ENCODE peak calls at places on chromosomes 1 and 21, in six cellular contexts. I is A549, F is fibroblast of lung, Q is sigmoid colon, D is fibroblast of mammary gland, N is left lung. H is an unnamed sample.

GRCh38 chr1:43144228-43144627 is 27.9 kb downstream of the EBNA1BP2 start:
- DNase-seq in I (no peak), F (peak), Q (no peak), D (peak), N (no peak), H (no peak)

GRCh38 chr1:67824771-67825170 is 8.5 kb downstream of the GNG12 start:
- DNase-seq in I (no peak), F (no peak), Q (no peak), D (no peak), N (no peak), H (no peak)

GRCh38 chr1:93140106-93140505 is 40.1 kb downstream of the TMED5 start:
- DNase-seq in I (no peak), F (no peak), Q (no peak), D (peak), N (no peak), H (no peak)

GRCh38 chr1:226491093-226491850 is 57.3 kb upstream of the STUM start:
- DNase-seq in I (no peak), F (no peak), Q (no peak), D (no peak), N (no peak), H (no peak)

GRCh38 chr1:226697151-226697575 is 41.9 kb downstream of the ITPKB start:
- DNase-seq in I (no peak), F (peak), Q (no peak), D (peak), N (no peak), H (no peak)

GRCh38 chr21:41507521-41508414 is at the start of gene TMPRSS2:
- DNase-seq in I (no peak), F (no peak), Q (no peak), D (no peak), N (peak), H (peak)

GRCh38 chr1:50548243-50548642 is 125.0 kb upstream of the DMRTA2 start:
- DNase-seq in I (no peak), F (no peak), Q (no peak), D (no peak), N (no peak), H (no peak)

GRCh38 chr1:3384407-3384806 is 70.1 kb upstream of the ARHGEF16 start:
- DNase-seq in I (no peak), F (no peak), Q (no peak), D (no peak), N (no peak), H (no peak)

GRCh38 chr1:165869343-165869742 is 41.9 kb downstream of the UCK2 start:
- DNase-seq in I (no peak), F (no peak), Q (no peak), D (no peak), N (no peak), H (no peak)

GRCh38 chr1:167146903-167147539 is 53.1 kb downstream of the STYXL2 start:
- DNase-seq in I (no peak), F (no peak), Q (no peak), D (no peak), N (no peak), H (no peak)

GRCh38 chr1:193211539-193211938 is 25.1 kb upstream of the B3GALT2 start:
- DNase-seq in I (peak), F (peak), Q (no peak), D (peak), N (no peak), H (peak)

GRCh38 chr21:42500736-42501135 is 4.7 kb upstream of the RSPH1 start:
- DNase-seq in I (no peak), F (no peak), Q (no peak), D (no peak), N (no peak), H (no peak)

GRCh38 chr1:196951711-196952394 is 8.3 kb downstream of the CFHR2 start:
- DNase-seq in I (no peak), F (no peak), Q (no peak), D (peak), N (no peak), H (no peak)

GRCh38 chr1:12567288-12567819 is 50.7 kb downstream of the DHRS3 start:
- DNase-seq in I (no peak), F (no peak), Q (no peak), D (no peak), N (no peak), H (no peak)

GRCh38 chr1:12604114-12604874 is 13.7 kb downstream of the DHRS3 start:
- DNase-seq in I (peak), F (peak), Q (no peak), D (peak), N (peak), H (peak)

GRCh38 chr1:214685906-214686305 is 82.9 kb downstream of the CENPF start:
- DNase-seq in I (no peak), F (peak), Q (no peak), D (no peak), N (no peak), H (no peak)

GRCh38 chr1:30735124-30735523 is 11.7 kb upstream of the MATN1 start:
- DNase-seq in I (no peak), F (no peak), Q (no peak), D (no peak), N (no peak), H (no peak)

GRCh38 chr21:38955495-38955894 is 149.8 kb downstream of the ETS2 start:
- DNase-seq in I (no peak), F (peak), Q (no peak), D (peak), N (peak), H (no peak)

GRCh38 chr1:73162576-73162975 is 880.2 kb upstream of the NEGR1 start:
- DNase-seq in I (no peak), F (peak), Q (no peak), D (peak), N (no peak), H (no peak)

GRCh38 chr21:26795866-26796329 is 49.3 kb downstream of the ADAMTS1 start:
- DNase-seq in I (peak), F (peak), Q (peak), D (peak), N (peak), H (peak)

GRCh38 chr1:89198500-89199072 is at the start of gene GBP4:
- DNase-seq in I (no peak), F (peak), Q (peak), D (peak), N (peak), H (peak)

GRCh38 chr1:22914633-22915217 is 57.9 kb downstream of the LACTBL1 start:
- DNase-seq in I (no peak), F (no peak), Q (no peak), D (no peak), N (no peak), H (no peak)
- TF ChIP-seq CTCF in I (no peak), F (no peak), Q (no peak), D (no peak), N (no peak), H (no peak)

GRCh38 chr1:204070895-204071294 is 2.0 kb upstream of the SOX13 start:
- DNase-seq in I (no peak), F (no peak), Q (no peak), D (no peak), N (no peak), H (no peak)

GRCh38 chr1:204073837-204074273 is 940 bp downstream of the SOX13 start:
- DNase-seq in I (peak), F (peak), Q (peak), D (peak), N (no peak), H (no peak)

GRCh38 chr1:204075116-204075636 is 2.3 kb downstream of the SOX13 start:
- DNase-seq in I (no peak), F (no peak), Q (no peak), D (peak), N (no peak), H (peak)

GRCh38 chr1:204074274-204075115 is 1.6 kb downstream of the SOX13 start:
- DNase-seq in I (peak), F (peak), Q (peak), D (peak), N (peak), H (peak)

DNA sequence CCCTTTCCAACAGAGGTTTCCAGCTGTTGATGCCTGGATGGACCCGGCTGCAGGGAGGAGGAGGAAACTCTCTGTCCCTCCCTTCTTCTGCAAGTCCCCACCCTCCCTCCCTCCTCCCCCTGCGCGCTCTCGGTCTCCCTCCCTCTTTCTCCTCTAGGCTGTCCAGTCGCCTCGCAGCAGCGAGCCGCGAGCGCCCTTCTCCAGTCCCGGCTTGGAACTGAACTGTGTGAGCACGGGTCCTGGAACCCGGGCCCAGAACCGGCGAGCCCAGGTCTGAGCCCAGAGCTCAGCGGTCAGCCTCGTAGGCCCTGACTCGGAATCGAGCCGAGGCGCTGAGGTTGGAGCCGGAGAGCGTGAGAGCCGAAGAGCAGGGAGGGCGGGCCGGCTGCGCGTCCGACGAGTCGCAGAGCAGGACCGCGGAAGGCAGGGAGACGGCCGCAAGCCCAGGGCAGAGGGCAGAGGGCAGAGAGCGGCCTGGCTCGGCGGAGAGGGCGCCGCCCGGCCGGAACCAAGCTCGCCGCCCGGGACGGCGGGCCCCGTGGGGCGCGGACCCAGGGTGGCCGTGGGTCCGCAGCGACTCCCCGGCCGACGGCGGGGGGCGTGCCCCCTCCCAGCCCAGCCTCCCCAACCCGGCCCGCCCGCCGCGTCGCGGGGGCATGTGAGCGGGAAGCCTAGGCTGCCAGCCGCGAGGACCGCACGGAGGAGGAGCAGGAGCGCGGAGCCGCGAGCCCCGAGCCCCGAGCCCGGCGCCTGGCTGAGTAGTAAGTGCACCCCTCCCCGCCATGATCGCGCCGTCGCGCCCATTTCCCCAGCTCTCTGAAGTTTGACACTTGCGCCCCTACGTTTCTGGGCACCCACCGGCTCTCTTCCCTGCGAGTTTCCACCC is at the start of gene SOX13:
- DNase-seq in I (peak), F (peak), Q (peak), D (peak), N (peak), H (peak)
- TF ChIP-seq CTCF in I (peak), F (peak), Q (no peak), D (peak), N (no peak), H (no peak)

GRCh38 chr1:156464825-156465452 is 35.6 kb downstream of the MEF2D start:
- DNase-seq in I (no peak), F (peak), Q (no peak), D (peak), N (no peak), H (no peak)

GRCh38 chr1:156464335-156464734 is 36.2 kb downstream of the MEF2D start:
- DNase-seq in I (no peak), F (peak), Q (peak), D (peak), N (no peak), H (no peak)

GRCh38 chr1:156463874-156464273 is 36.7 kb downstream of the MEF2D start:
- DNase-seq in I (no peak), F (no peak), Q (no peak), D (peak), N (no peak), H (no peak)

GRCh38 chr1:156467385-156467784 is 33.2 kb downstream of the MEF2D start:
- DNase-seq in I (no peak), F (no peak), Q (no peak), D (no peak), N (no peak), H (no peak)

DNA sequence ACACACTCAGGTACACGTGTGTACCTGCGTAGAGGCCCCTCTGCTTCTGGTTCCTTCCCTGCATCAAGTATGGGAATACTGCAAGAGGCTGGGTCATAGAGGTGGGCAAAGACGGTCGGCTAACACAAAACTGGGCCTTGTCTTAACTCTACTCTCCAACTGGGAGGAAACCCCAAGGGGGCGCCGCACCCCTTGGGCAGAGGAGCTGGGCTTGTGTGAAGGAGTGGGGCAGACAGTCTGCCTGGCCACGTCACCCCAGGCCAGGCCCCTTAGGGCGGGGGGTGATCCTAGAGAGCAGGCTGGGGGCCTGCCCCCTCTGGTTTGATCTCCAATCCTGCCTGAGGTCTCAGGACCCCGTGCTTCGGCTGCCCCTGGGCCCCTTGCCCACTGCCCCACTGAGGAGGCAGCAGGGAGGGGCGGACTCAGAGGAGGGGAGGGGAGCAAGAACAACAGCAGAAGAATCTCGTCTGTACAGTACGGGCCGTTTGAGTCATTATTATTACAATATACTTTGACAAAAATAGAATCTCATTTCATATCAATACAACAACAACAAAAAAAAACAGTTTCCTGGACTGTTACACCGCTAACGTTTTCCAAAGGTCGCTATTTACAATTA is 34.7 kb downstream of the MEF2D start:
- DNase-seq in I (no peak), F (no peak), Q (no peak), D (peak), N (no peak), H (peak)
- TF ChIP-seq CTCF in I (peak), F (peak), Q (no peak), D (peak), N (no peak), H (no peak)

GRCh38 chr21:16838330-16838729 is 674.5 kb upstream of the CXADR start:
- DNase-seq in I (no peak), F (peak), Q (no peak), D (peak), N (no peak), H (peak)

GRCh38 chr21:16841917-16842316 is 670.9 kb upstream of the CXADR start:
- DNase-seq in I (no peak), F (no peak), Q (no peak), D (no peak), N (no peak), H (no peak)

GRCh38 chr21:16842716-16843115 is 670.1 kb upstream of the CXADR start:
- DNase-seq in I (no peak), F (peak), Q (no peak), D (peak), N (no peak), H (no peak)

GRCh38 chr21:16837319-16837718 is 675.5 kb upstream of the CXADR start:
- DNase-seq in I (no peak), F (peak), Q (no peak), D (peak), N (no peak), H (no peak)

GRCh38 chr21:16840549-16840948 is 672.3 kb upstream of the CXADR start:
- DNase-seq in I (no peak), F (no peak), Q (no peak), D (no peak), N (no peak), H (no peak)
- TF ChIP-seq CTCF in I (no peak), F (no peak), Q (no peak), D (no peak), N (no peak), H (no peak)

DNA sequence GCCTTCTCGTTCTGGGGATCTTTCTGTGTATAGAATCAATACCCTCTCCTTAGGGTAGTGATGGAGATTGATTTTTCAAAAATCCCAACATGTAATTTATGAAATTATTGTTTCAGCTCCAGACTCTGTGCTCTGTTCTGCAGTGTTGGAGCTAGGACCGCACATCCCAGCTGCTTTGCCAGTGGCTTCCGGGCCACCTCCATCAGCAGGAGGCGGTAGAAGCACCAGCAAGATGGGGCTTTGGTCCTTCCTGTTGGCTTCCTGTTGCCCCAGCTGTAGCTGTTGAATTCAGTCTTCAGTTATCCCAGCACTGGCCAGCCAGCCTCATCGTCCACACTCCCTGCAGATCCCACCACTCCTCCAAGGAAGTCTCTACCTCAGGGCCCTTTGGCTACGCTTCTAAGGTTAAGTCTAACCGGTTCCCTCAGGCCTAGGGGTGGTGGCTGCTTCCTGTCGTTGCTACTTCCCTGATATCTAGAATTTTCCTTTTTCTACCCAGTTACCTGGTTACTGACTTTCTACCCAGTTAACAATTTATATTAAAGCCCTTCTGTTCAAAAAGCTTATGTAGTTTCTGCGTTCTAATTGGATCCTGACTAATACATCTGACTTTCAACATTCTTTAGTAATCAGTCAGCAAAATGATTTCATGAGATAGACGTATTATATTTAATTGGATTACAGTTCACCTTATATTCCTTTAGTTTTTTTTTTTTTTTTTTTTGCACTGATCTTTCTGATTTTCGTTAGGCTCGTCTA is 24.6 kb downstream of the GALNT2 start:
- DNase-seq in I (no peak), F (peak), Q (no peak), D (peak), N (no peak), H (peak)
- TF ChIP-seq CTCF in I (no peak), F (no peak), Q (no peak), D (peak), N (no peak), H (no peak)

DNA sequence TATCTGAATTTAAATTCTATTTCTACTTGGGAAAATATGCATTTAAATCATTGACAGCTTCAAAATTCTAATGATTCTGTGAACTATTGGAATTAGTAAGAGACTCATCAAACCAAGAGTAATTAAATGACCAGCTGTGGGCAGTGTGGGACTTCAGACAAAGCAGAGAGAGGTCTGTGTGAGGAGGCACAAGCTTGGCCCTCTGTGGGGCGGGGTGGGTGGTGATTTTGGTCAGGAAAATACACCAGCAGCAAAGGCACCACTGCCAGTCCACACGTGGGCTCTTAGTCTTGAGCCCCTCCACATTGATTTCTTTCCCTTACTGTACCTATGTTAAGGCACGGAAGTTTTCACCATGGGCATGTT is 39.2 kb upstream of the RAB4A start:
- DNase-seq in I (no peak), F (no peak), Q (no peak), D (no peak), N (no peak), H (peak)
- TF ChIP-seq CTCF in I (peak), F (no peak), Q (no peak), D (no peak), N (no peak), H (peak)

GRCh38 chr1:177173976-177174375 is 3.2 kb downstream of the BRINP2 start:
- DNase-seq in I (no peak), F (no peak), Q (no peak), D (no peak), N (no peak), H (no peak)

GRCh38 chr1:177172331-177172730 is 1.6 kb downstream of the BRINP2 start:
- DNase-seq in I (no peak), F (no peak), Q (no peak), D (no peak), N (no peak), H (no peak)

GRCh38 chr1:177170756-177171535 is at the start of gene BRINP2:
- DNase-seq in I (peak), F (peak), Q (no peak), D (peak), N (peak), H (no peak)

GRCh38 chr1:177172866-177173265 is 2.1 kb downstream of the BRINP2 start:
- DNase-seq in I (no peak), F (no peak), Q (no peak), D (peak), N (no peak), H (no peak)

GRCh38 chr1:177171536-177172123 is 872 bp downstream of the BRINP2 start:
- DNase-seq in I (no peak), F (no peak), Q (no peak), D (peak), N (no peak), H (no peak)
- TF ChIP-seq CTCF in I (no peak), F (no peak), Q (no peak), D (no peak), N (no peak), H (no peak)

DNA sequence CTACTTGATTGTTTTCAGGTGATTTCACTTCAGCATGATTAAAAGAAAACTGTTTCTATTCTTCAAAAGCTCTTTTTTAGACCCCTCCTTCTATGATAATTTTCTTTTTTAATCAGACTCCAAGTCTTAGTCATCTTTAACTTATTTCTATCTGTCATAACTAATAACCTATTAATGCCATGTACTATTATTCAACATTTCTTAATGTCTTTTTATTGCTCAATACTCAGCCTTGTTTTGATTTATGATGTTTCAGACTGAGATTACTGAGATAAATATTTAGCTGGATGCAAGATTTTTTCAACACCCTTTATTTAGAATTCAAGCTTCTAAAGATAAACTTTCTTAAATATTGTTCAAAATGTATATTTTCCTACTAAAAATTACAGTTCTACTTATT is 53.6 kb downstream of the ATP6V1G3 start:
- DNase-seq in I (no peak), F (no peak), Q (no peak), D (no peak), N (no peak), H (no peak)
- TF ChIP-seq CTCF in I (no peak), F (no peak), Q (no peak), D (no peak), N (no peak), H (no peak)

GRCh38 chr1:247373721-247374141 is 42.1 kb upstream of the ZNF496 start:
- DNase-seq in I (no peak), F (peak), Q (peak), D (peak), N (no peak), H (no peak)
- TF ChIP-seq CTCF in I (no peak), F (peak), Q (no peak), D (peak), N (no peak), H (no peak)

H was measured in Calu3.